ENCODE peak calls at places on chromosomes 1 and 21, in ten cellular contexts. M is ovary, V is vagina, U is breast epithelium, O is adrenal gland, E is heart left ventricle, B is testis, X is body of pancreas, R is stomach, Y is esophagus squamous epithelium. L is an unnamed sample.

GRCh38 chr1:202012544-202013478 is 2.4 kb downstream of the ELF3 start:
- DNase-seq in M (no peak), V (no peak), U (no peak), O (no peak), E (no peak), B (no peak), X (peak), R (peak), Y (no peak), L (no peak)

GRCh38 chr1:163231385-163231784 is 28.7 kb upstream of the RGS5 start:
- DNase-seq in M (no peak), V (no peak), U (no peak), O (no peak), E (no peak), B (no peak), X (no peak), R (no peak), Y (no peak), L (no peak)

GRCh38 chr1:223363057-223363855 is 720 bp downstream of the SUSD4 start:
- DNase-seq in M (peak), V (no peak), U (no peak), O (no peak), E (peak), B (peak), X (peak), R (no peak), Y (no peak), L (no peak)

GRCh38 chr1:21909787-21910503 is 27.2 kb downstream of the HSPG2 start:
- DNase-seq in M (peak), V (no peak), U (peak), O (peak), E (peak), B (peak), X (no peak), R (no peak), Y (no peak), L (peak)

GRCh38 chr1:26126321-26127084 is 14.9 kb downstream of the PDIK1L start:
- DNase-seq in M (no peak), V (no peak), U (peak), O (no peak), E (no peak), B (no peak), X (peak), R (peak), Y (no peak), L (no peak)

GRCh38 chr1:101697057-101697456 is 299.7 kb downstream of the OLFM3 start:
- DNase-seq in M (no peak), V (no peak), U (no peak), O (no peak), E (no peak), B (no peak), X (no peak), R (no peak), Y (no peak), L (no peak)

GRCh38 chr1:94917251-94917650 is 9.7 kb downstream of the CNN3 start:
- DNase-seq in M (no peak), V (no peak), U (no peak), O (no peak), E (no peak), B (no peak), X (no peak), R (no peak), Y (no peak), L (no peak)

GRCh38 chr1:3993606-3994375 is 93.7 kb upstream of the C1orf174 start:
- DNase-seq in M (no peak), V (no peak), U (no peak), O (no peak), E (no peak), B (no peak), X (no peak), R (no peak), Y (no peak), L (no peak)

GRCh38 chr1:201491896-201492511 is 14.9 kb downstream of the CSRP1 start:
- DNase-seq in M (no peak), V (no peak), U (no peak), O (no peak), E (no peak), B (no peak), X (no peak), R (no peak), Y (no peak), L (peak)

GRCh38 chr21:25709684-25710265 is 24.9 kb downstream of the ATP5PF start:
- DNase-seq in M (no peak), V (no peak), U (no peak), O (no peak), E (no peak), B (no peak), X (no peak), R (no peak), Y (no peak), L (no peak)

GRCh38 chr21:20639026-20639425 is 359.2 kb upstream of the NCAM2 start:
- DNase-seq in M (no peak), V (no peak), U (no peak), O (no peak), E (no peak), B (no peak), X (no peak), R (no peak), Y (no peak), L (no peak)

GRCh38 chr1:18261891-18262290 is 154.3 kb downstream of the IGSF21 start:
- DNase-seq in M (no peak), V (no peak), U (no peak), O (no peak), E (no peak), B (no peak), X (no peak), R (no peak), Y (no peak), L (no peak)

GRCh38 chr1:193070942-193071341 is 11.5 kb downstream of the RO60 start:
- DNase-seq in M (no peak), V (no peak), U (no peak), O (no peak), E (no peak), B (no peak), X (no peak), R (no peak), Y (no peak), L (no peak)

GRCh38 chr1:85952460-85952859 is 204.1 kb downstream of the COL24A1 start:
- DNase-seq in M (no peak), V (no peak), U (no peak), O (no peak), E (no peak), B (no peak), X (no peak), R (no peak), Y (no peak), L (no peak)

GRCh38 chr1:184019506-184019905 is 18.0 kb downstream of the COLGALT2 start:
- DNase-seq in M (no peak), V (no peak), U (no peak), O (no peak), E (no peak), B (no peak), X (no peak), R (no peak), Y (no peak), L (no peak)

GRCh38 chr1:85494074-85494956 is 29.4 kb upstream of the DDAH1 start:
- DNase-seq in M (no peak), V (no peak), U (no peak), O (no peak), E (no peak), B (no peak), X (no peak), R (no peak), Y (no peak), L (no peak)

GRCh38 chr1:183234660-183235476 is 48.8 kb downstream of the LAMC2 start:
- DNase-seq in M (peak), V (no peak), U (peak), O (peak), E (no peak), B (peak), X (peak), R (peak), Y (no peak), L (peak)

GRCh38 chr1:194959795-194960194 is 1648.4 kb downstream of the KCNT2 start:
- DNase-seq in M (no peak), V (no peak), U (no peak), O (no peak), E (no peak), B (no peak), X (no peak), R (no peak), Y (no peak), L (no peak)

GRCh38 chr1:171434717-171435346 is 50.5 kb upstream of the PRRC2C start:
- DNase-seq in M (no peak), V (no peak), U (no peak), O (peak), E (no peak), B (no peak), X (peak), R (no peak), Y (no peak), L (peak)

GRCh38 chr1:204443260-204443619 is 31.6 kb upstream of the PPP1R15B start:
- DNase-seq in M (no peak), V (no peak), U (peak), O (no peak), E (no peak), B (no peak), X (peak), R (peak), Y (no peak), L (no peak)

GRCh38 chr1:27296773-27297214 is 25.2 kb upstream of the TMEM222 start:
- DNase-seq in M (peak), V (no peak), U (peak), O (peak), E (peak), B (peak), X (peak), R (peak), Y (no peak), L (peak)

GRCh38 chr1:25905680-25906643 is at the start of gene STMN1:
- DNase-seq in M (peak), V (no peak), U (peak), O (peak), E (peak), B (peak), X (peak), R (peak), Y (peak), L (peak)

GRCh38 chr1:8858112-8858668 is 20.3 kb downstream of the ENO1 start:
- DNase-seq in M (no peak), V (no peak), U (no peak), O (peak), E (no peak), B (no peak), X (no peak), R (peak), Y (no peak), L (no peak)

GRCh38 chr1:185595835-185596667 is 138.1 kb upstream of the HMCN1 start:
- DNase-seq in M (no peak), V (no peak), U (no peak), O (no peak), E (no peak), B (peak), X (peak), R (peak), Y (no peak), L (no peak)

GRCh38 chr1:205355054-205355453 is 1.7 kb downstream of the KLHDC8A start:
- DNase-seq in M (peak), V (no peak), U (peak), O (no peak), E (no peak), B (no peak), X (peak), R (peak), Y (no peak), L (no peak)

GRCh38 chr1:192974701-192975100 is 84.5 kb downstream of the UCHL5 start:
- DNase-seq in M (no peak), V (no peak), U (no peak), O (no peak), E (no peak), B (no peak), X (no peak), R (no peak), Y (no peak), L (no peak)

GRCh38 chr1:43653339-43653738 is 3.4 kb downstream of the KDM4A start:
- DNase-seq in M (no peak), V (no peak), U (no peak), O (peak), E (no peak), B (peak), X (no peak), R (no peak), Y (no peak), L (no peak)

GRCh38 chr1:162020145-162020544 is 3.5 kb downstream of the OLFML2B start:
- DNase-seq in M (no peak), V (no peak), U (no peak), O (no peak), E (no peak), B (no peak), X (no peak), R (no peak), Y (no peak), L (no peak)

GRCh38 chr21:35658242-35658641 is 402.1 kb downstream of the SETD4 start:
- DNase-seq in M (no peak), V (no peak), U (no peak), O (no peak), E (no peak), B (no peak), X (peak), R (no peak), Y (no peak), L (no peak)

GRCh38 chr1:20141001-20141400 is 1.9 kb downstream of the PLA2G2F start:
- DNase-seq in M (no peak), V (no peak), U (no peak), O (no peak), E (no peak), B (no peak), X (no peak), R (no peak), Y (no peak), L (peak)

GRCh38 chr1:71157715-71158114 is 76.9 kb upstream of the ZRANB2 start:
- DNase-seq in M (no peak), V (no peak), U (no peak), O (no peak), E (no peak), B (no peak), X (no peak), R (no peak), Y (no peak), L (no peak)

GRCh38 chr1:207069059-207069458 is 16.0 kb downstream of the PFKFB2 start:
- DNase-seq in M (no peak), V (no peak), U (no peak), O (no peak), E (no peak), B (no peak), X (no peak), R (no peak), Y (no peak), L (no peak)

GRCh38 chr1:207072241-207072640 is 16.4 kb upstream of the C4BPB start:
- DNase-seq in M (no peak), V (no peak), U (no peak), O (no peak), E (no peak), B (no peak), X (no peak), R (no peak), Y (no peak), L (no peak)

GRCh38 chr1:207071426-207071825 is 17.2 kb upstream of the C4BPB start:
- DNase-seq in M (no peak), V (no peak), U (no peak), O (no peak), E (no peak), B (no peak), X (no peak), R (no peak), Y (no peak), L (no peak)

GRCh38 chr1:207070811-207071210 is 17.7 kb downstream of the PFKFB2 start:
- DNase-seq in M (no peak), V (no peak), U (no peak), O (no peak), E (no peak), B (no peak), X (no peak), R (no peak), Y (no peak), L (no peak)

GRCh38 chr1:207069858-207070506 is 16.9 kb downstream of the PFKFB2 start:
- DNase-seq in M (no peak), V (no peak), U (no peak), O (no peak), E (peak), B (no peak), X (no peak), R (no peak), Y (no peak), L (no peak)
- H3K27ac ChIP-seq in M (no peak), V (no peak), U (no peak), O (no peak), E (peak), B (no peak), X (no peak), R (peak), Y (no peak), L (no peak)

GRCh38 chr21:45640888-45641479 is 2.5 kb upstream of the PCBP3 start:
- DNase-seq in M (peak), V (no peak), U (no peak), O (peak), E (no peak), B (no peak), X (no peak), R (no peak), Y (no peak), L (no peak)
- TF ChIP-seq POLR2A in M (no peak), V (no peak), U (no peak), O (no peak), E (no peak), B (no peak), X (no peak), R (no peak), Y (no peak), L (no peak)

DNA sequence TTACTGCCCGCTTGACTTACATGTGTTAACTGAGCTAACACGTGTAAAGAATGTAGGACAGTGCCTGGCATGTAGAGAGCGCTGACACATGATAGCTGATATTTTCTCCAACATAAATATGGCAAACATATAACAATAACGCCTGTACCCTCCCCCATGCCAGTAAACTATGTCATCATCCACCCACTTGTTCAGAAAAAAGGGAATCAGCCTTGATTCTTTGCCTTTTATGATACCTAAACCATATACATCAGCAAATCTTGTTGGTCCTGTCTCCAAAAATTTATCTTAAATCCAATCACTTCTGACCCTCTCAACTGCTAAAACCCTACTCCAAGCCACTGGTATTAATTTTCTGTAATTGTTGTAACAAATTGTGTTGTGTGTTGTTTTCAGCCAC is 1.1 kb upstream of the ZNF692 start:
- DNase-seq in M (no peak), V (no peak), U (no peak), O (no peak), E (no peak), B (no peak), X (no peak), R (no peak), Y (no peak), L (no peak)
- H3K27ac ChIP-seq in M (no peak), V (no peak), U (no peak), O (peak), E (peak), B (peak), X (no peak), R (no peak), Y (peak), L (peak)

DNA sequence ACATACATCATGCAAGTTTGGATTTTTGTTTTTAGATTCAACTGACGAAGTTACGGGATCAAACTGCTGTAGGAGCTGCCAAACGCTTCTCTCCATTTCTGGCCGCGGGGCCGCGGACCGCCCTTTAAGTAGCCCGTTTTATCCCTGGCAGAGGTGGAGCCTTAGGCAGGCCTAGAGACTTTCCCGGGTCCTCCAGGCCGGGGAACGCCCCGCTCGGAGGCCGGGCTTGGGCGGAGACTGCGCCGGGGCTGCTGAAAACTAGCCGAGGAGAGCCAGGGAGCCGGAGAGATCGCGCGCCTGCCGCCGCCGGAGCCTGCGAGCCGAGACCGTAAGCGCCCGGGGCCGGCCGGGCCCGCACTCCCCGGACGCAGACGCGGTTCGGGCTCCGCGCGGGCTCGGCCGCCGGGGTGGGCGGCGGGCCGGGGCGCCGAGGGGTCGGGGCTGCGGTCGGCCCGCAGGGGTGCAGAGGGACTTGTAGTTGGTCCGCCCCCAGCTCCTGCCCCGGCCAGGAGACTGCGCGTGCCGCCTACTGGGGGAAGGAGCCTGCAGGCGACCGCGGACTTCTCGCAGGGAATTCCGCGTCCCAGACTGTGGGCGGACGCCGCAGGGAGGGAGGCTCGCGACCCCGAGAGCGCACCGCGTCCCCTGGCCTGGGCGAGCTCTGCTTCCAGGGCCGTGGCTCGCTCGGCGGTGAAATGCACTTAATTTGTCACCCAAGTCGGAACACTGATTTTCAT is at the start of gene EPHX1:
- DNase-seq in M (peak), V (no peak), U (peak), O (peak), E (peak), B (peak), X (peak), R (peak), Y (no peak), L (peak)
- TF ChIP-seq POLR2A in M (peak), V (peak), U (no peak), O (peak), E (peak), B (no peak), X (peak), R (no peak), Y (no peak), L (peak)

GRCh38 chr21:46294647-46295176 is 8.6 kb downstream of the YBEY start:
- DNase-seq in M (no peak), V (no peak), U (no peak), O (no peak), E (no peak), B (no peak), X (no peak), R (no peak), Y (no peak), L (no peak)
- H3K27ac ChIP-seq in M (no peak), V (peak), U (peak), O (no peak), E (peak), B (no peak), X (no peak), R (peak), Y (no peak), L (no peak)

GRCh38 chr1:28518000-28518744 is 12.3 kb downstream of the RCC1 start:
- DNase-seq in M (peak), V (no peak), U (peak), O (peak), E (peak), B (peak), X (peak), R (peak), Y (peak), L (peak)
- TF ChIP-seq POLR2A in M (peak), V (no peak), U (peak), O (peak), E (peak), B (no peak), X (peak), R (no peak), Y (no peak), L (no peak)

DNA sequence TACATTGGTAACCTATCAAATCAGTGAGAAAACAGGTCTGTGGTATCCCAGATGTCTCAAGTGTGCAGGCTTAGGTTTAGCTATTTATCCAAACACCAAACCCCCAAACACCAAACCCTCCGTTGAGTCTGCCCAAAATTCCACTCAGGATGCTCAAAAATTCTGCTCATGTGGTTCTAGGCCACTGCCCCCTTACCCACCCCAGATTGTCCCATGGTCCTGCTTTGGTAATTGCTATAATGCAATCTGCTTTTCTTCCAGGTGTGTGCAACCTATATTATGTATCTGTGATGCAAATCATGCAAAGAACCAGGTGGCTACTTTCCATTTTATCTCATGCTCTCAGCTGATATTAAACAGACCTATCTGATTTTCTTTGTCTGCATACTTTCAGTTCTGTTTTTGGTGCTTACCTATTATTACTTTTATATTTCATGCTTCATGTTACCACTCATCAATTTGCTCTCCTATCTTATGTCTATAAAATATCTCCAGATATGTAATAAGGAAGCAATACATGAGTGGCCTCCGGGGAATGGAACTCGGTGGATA is 123.7 kb downstream of the TOMM20 start:
- DNase-seq in M (no peak), V (no peak), U (no peak), O (no peak), E (no peak), B (no peak), X (no peak), R (no peak), Y (no peak), L (peak)
- H3K27ac ChIP-seq in M (no peak), V (no peak), U (no peak), O (no peak), E (no peak), B (no peak), X (no peak), R (no peak), Y (no peak), L (no peak)